ENCODE peak calls at places on chromosomes 6 and 20, in ten cellular contexts. W is IMR-90, V is cardiac muscle cell, X is heart right ventricle, A is SJSA1, N is AG04450, R is NB4, O is mucosa of descending colon, L is cardiac fibroblast, C is pancreas. P is an unnamed sample.

GRCh38 chr6:142846883-142847287 is 98.1 kb downstream of the HIVEP2 start:
- DNase-seq in L (peak), X (peak), A (peak), V (no peak), C (no peak), R (no peak), O (no peak), N (peak), W (peak), P (no peak)

GRCh38 chr6:132527791-132528190 is 10.3 kb upstream of the TAAR9 start:
- DNase-seq in X (no peak), W (peak), C (no peak), A (no peak), R (peak), V (no peak), O (no peak), L (no peak), N (no peak), P (no peak)

GRCh38 chr6:44002071-44002590 is 125.1 kb downstream of the MRPL14 start:
- DNase-seq in X (no peak), A (no peak), C (peak), W (no peak), V (peak), O (no peak), L (no peak), N (no peak), R (no peak), P (no peak)

GRCh38 chr6:30679765-30680535 is 6.5 kb downstream of the PPP1R18 start:
- DNase-seq in N (no peak), V (no peak), R (no peak), C (peak), W (no peak), L (no peak), A (no peak), X (no peak), O (peak), P (no peak)

GRCh38 chr6:1612902-1613301 is 3.2 kb downstream of the FOXC1 start:
- DNase-seq in C (no peak), R (peak), N (no peak), V (no peak), X (no peak), L (peak), O (no peak), W (peak), A (peak), P (no peak)

GRCh38 chr6:103177800-103178199 is 1681.9 kb downstream of the HACE1 start:
- DNase-seq in O (no peak), X (no peak), W (no peak), A (no peak), R (no peak), N (no peak), V (no peak), C (no peak), L (no peak), P (no peak)

GRCh38 chr6:138989098-138989983 is 1.3 kb upstream of the REPS1 start:
- DNase-seq in W (no peak), A (no peak), L (no peak), V (no peak), R (no peak), N (no peak), C (no peak), O (no peak), X (no peak), P (no peak)

GRCh38 chr20:19515074-19515473 is 243.0 kb upstream of the RIN2 start:
- DNase-seq in C (no peak), L (no peak), V (no peak), W (no peak), A (no peak), N (no peak), O (no peak), R (no peak), X (no peak), P (no peak)

GRCh38 chr6:33320315-33321181 is 3.0 kb upstream of the ZBTB22 start:
- DNase-seq in R (no peak), N (peak), C (peak), W (peak), X (peak), A (no peak), L (peak), O (peak), V (no peak), P (peak)

GRCh38 chr6:33323623-33323948 is 6.0 kb upstream of the ZBTB22 start:
- DNase-seq in W (no peak), L (no peak), O (peak), R (no peak), X (no peak), N (no peak), C (peak), A (no peak), V (no peak), P (peak)

GRCh38 chr6:33319939-33320314 is 2.4 kb upstream of the ZBTB22 start:
- DNase-seq in A (no peak), W (no peak), O (no peak), X (no peak), N (no peak), R (no peak), L (no peak), V (no peak), C (no peak), P (no peak)

GRCh38 chr6:33321227-33321626 is 3.7 kb upstream of the ZBTB22 start:
- DNase-seq in X (no peak), N (no peak), W (no peak), R (no peak), V (no peak), L (no peak), A (no peak), C (no peak), O (no peak), P (no peak)

GRCh38 chr6:33324139-33324538 is 6.6 kb upstream of the ZBTB22 start:
- DNase-seq in L (no peak), O (no peak), N (no peak), A (no peak), W (no peak), R (peak), X (no peak), V (no peak), C (no peak), P (no peak)
- H3K4me3 ChIP-seq in L (no peak), O (no peak), N (no peak), A (no peak), W (no peak), R (peak), X (peak), V (no peak), C (peak), P (no peak)

GRCh38 chr6:108119212-108120141 is 44.9 kb upstream of the OSTM1 start:
- DNase-seq in W (no peak), V (peak), N (no peak), O (no peak), A (no peak), X (no peak), C (peak), R (no peak), L (no peak), P (no peak)
- H3K4me3 ChIP-seq in W (peak), V (peak), N (peak), O (no peak), A (peak), X (peak), C (peak), R (no peak), L (peak), P (peak)

GRCh38 chr20:45832619-45833018 is 980 bp upstream of the SNX21 start:
- DNase-seq in V (no peak), A (no peak), R (no peak), X (no peak), O (no peak), C (no peak), W (no peak), L (no peak), N (no peak), P (no peak)
- H3K4me3 ChIP-seq in V (no peak), A (no peak), R (no peak), X (peak), O (no peak), C (no peak), W (no peak), L (no peak), N (no peak), P (no peak)

GRCh38 chr6:52573295-52573694 is 3.6 kb downstream of the TRAM2 start:
- DNase-seq in R (no peak), V (peak), N (no peak), X (no peak), A (peak), O (no peak), W (no peak), C (no peak), L (peak), P (no peak)
- H3K4me3 ChIP-seq in R (no peak), V (no peak), N (peak), X (no peak), A (peak), O (no peak), W (peak), C (no peak), L (peak), P (no peak)

GRCh38 chr20:58131581-58132142 is 96.8 kb downstream of the ANKRD60 start:
- DNase-seq in A (peak), L (peak), O (no peak), N (no peak), C (no peak), V (no peak), R (no peak), X (no peak), W (peak), P (no peak)
- H3K4me3 ChIP-seq in A (peak), L (no peak), O (no peak), N (no peak), C (no peak), V (no peak), R (no peak), X (peak), W (no peak), P (no peak)

GRCh38 chr6:98039876-98040605 is 757.0 kb upstream of the MMS22L start:
- DNase-seq in A (no peak), O (no peak), W (peak), N (no peak), L (peak), X (no peak), V (peak), R (peak), C (no peak), P (no peak)

GRCh38 chr6:98044168-98044567 is 761.2 kb upstream of the MMS22L start:
- DNase-seq in O (no peak), A (no peak), X (no peak), C (no peak), L (no peak), W (no peak), R (no peak), N (no peak), V (no peak), P (no peak)

GRCh38 chr6:98039443-98039842 is 756.4 kb upstream of the MMS22L start:
- DNase-seq in A (no peak), C (no peak), L (no peak), X (no peak), N (no peak), W (no peak), V (no peak), R (no peak), O (no peak), P (no peak)

GRCh38 chr6:98041072-98041471 is 758.1 kb upstream of the MMS22L start:
- DNase-seq in L (no peak), R (no peak), X (no peak), O (no peak), C (no peak), W (no peak), N (no peak), V (no peak), A (no peak), P (no peak)

GRCh38 chr6:98041921-98042320 is 758.9 kb upstream of the MMS22L start:
- DNase-seq in W (no peak), A (no peak), N (no peak), O (no peak), C (no peak), L (no peak), X (no peak), V (no peak), R (no peak), P (no peak)
- H3K4me3 ChIP-seq in W (no peak), A (no peak), N (no peak), O (no peak), C (no peak), L (no peak), X (no peak), V (no peak), R (no peak), P (no peak)

P was measured in right cardiac atrium.